ENCODE peak calls at places on chromosomes 5 and 9, in five cellular contexts. C is prostate gland, B is fibroblast of the conjunctiva, L is heart right ventricle, I is DMS153. S is an unnamed sample.

GRCh38 chr9:7452378-7452777 is 347.2 kb downstream of the DMAC1 start:
- DNase-seq in L (no peak), C (no peak), B (peak), I (no peak), S (peak)

GRCh38 chr9:38414040-38414723 is 10.1 kb downstream of the IGFBPL1 start:
- DNase-seq in B (no peak), L (no peak), C (no peak), I (no peak), S (peak)

GRCh38 chr9:17402309-17402708 is 176.6 kb upstream of the SH3GL2 start:
- DNase-seq in L (no peak), C (no peak), B (peak), I (no peak), S (no peak)

GRCh38 chr9:84949969-84950368 is 280.4 kb downstream of the NTRK2 start:
- DNase-seq in C (no peak), B (no peak), L (no peak), I (no peak), S (no peak)

GRCh38 chr5:138937392-138938387 is 62.6 kb upstream of the LRRTM2 start:
- DNase-seq in I (no peak), L (no peak), B (no peak), C (no peak), S (no peak)

GRCh38 chr5:132671000-132671399 is 2.8 kb upstream of the IL4 start:
- DNase-seq in I (no peak), B (no peak), L (no peak), C (no peak), S (no peak)

GRCh38 chr5:145484195-145484594 is 350.9 kb downstream of the PRELID2 start:
- DNase-seq in L (no peak), I (no peak), C (no peak), B (no peak), S (peak)

GRCh38 chr5:38922199-38922598 is 76.4 kb downstream of the OSMR start:
- DNase-seq in I (peak), C (peak), B (peak), L (peak), S (no peak)

GRCh38 chr9:94156549-94157407 is 72.5 kb downstream of the PTPDC1 start:
- DNase-seq in C (peak), I (peak), B (peak), L (peak), S (peak)

GRCh38 chr5:139911425-139912120 is 116.0 kb downstream of the PSD2 start:
- DNase-seq in C (no peak), L (no peak), B (no peak), I (no peak), S (no peak)

GRCh38 chr9:76603448-76603895 is 144.5 kb downstream of the GCNT1 start:
- DNase-seq in B (peak), C (no peak), L (no peak), I (no peak), S (peak)

GRCh38 chr5:92455011-92455410 is 1071.9 kb upstream of the ARRDC3 start:
- DNase-seq in I (no peak), C (no peak), L (no peak), B (no peak), S (no peak)

GRCh38 chr5:135183464-135183863 is 149.4 kb upstream of the PITX1 start:
- DNase-seq in I (no peak), L (no peak), C (no peak), B (no peak), S (no peak)

GRCh38 chr5:97162045-97162444 is 19.6 kb upstream of the LIX1 start:
- DNase-seq in B (peak), C (peak), L (no peak), I (peak), S (peak)

GRCh38 chr5:104186100-104186499 is 623.5 kb upstream of the NUDT12 start:
- DNase-seq in B (no peak), C (no peak), L (no peak), I (no peak), S (no peak)

GRCh38 chr5:109256486-109256885 is 153.3 kb downstream of the PJA2 start:
- DNase-seq in L (no peak), I (no peak), B (no peak), C (no peak), S (no peak)

GRCh38 chr5:17343675-17344074 is 126.2 kb downstream of the BASP1 start:
- DNase-seq in C (peak), B (peak), L (no peak), I (peak), S (peak)

GRCh38 chr5:91556-92263 is at the start of gene PLEKHG4B:
- DNase-seq in I (peak), L (no peak), C (peak), B (no peak), S (no peak)

GRCh38 chr5:109585012-109585599 is 104.6 kb upstream of the MAN2A1 start:
- DNase-seq in I (no peak), C (no peak), B (no peak), L (no peak), S (no peak)

GRCh38 chr9:613771-614347 is 227.6 kb upstream of the DMRT1 start:
- DNase-seq in I (peak), L (peak), C (peak), B (peak), S (peak)

GRCh38 chr5:36944607-36945225 is 68.1 kb downstream of the NIPBL start:
- DNase-seq in B (peak), I (no peak), L (no peak), C (no peak), S (no peak)

GRCh38 chr5:136062563-136063274 is 33.9 kb downstream of the TGFBI start:
- DNase-seq in I (peak), B (no peak), L (no peak), C (no peak), S (no peak)

GRCh38 chr5:133251296-133252132 is 199.7 kb downstream of the HSPA4 start:
- DNase-seq in C (no peak), I (peak), L (no peak), B (no peak), S (no peak)

GRCh38 chr5:138033275-138033808 is 463 bp upstream of the FAM13B start:
- DNase-seq in L (no peak), C (peak), I (peak), B (no peak), S (no peak)

GRCh38 chr9:70602364-70603019 is 188.0 kb upstream of the KLF9 start:
- DNase-seq in B (peak), I (peak), C (peak), L (no peak), S (peak)

GRCh38 chr9:68964102-68964541 is 49.8 kb downstream of the PRKACG start:
- DNase-seq in B (no peak), L (no peak), C (no peak), I (no peak), S (no peak)

GRCh38 chr5:140855772-140856674 is at the start of gene PCDHA10:
- DNase-seq in L (no peak), I (no peak), B (no peak), C (no peak), S (no peak)

GRCh38 chr9:113361304-113362018 is 12.1 kb downstream of the BSPRY start:
- DNase-seq in I (no peak), L (no peak), B (peak), C (no peak), S (no peak)

GRCh38 chr9:79581794-79582193 is 10.0 kb downstream of the TLE4 start:
- DNase-seq in C (no peak), I (no peak), L (no peak), B (peak), S (peak)

GRCh38 chr5:113090336-113091106 is 113.9 kb downstream of the DCP2 start:
- DNase-seq in C (peak), L (no peak), I (no peak), B (no peak), S (no peak)

GRCh38 chr5:126106032-126106431 is 317.2 kb upstream of the GRAMD2B start:
- DNase-seq in I (no peak), B (no peak), C (no peak), L (no peak), S (no peak)

GRCh38 chr5:45060686-45061085 is 251.9 kb downstream of the MRPS30 start:
- DNase-seq in C (no peak), L (no peak), B (no peak), I (no peak), S (no peak)

GRCh38 chr9:137077758-137078693 is 709 bp downstream of the UAP1L1 start:
- DNase-seq in L (peak), I (no peak), C (no peak), B (no peak), S (no peak)

GRCh38 chr5:61304611-61305369 is 27.3 kb upstream of the ZSWIM6 start:
- DNase-seq in C (peak), B (no peak), I (peak), L (no peak), S (peak)

GRCh38 chr5:112854651-112855050 is 6.4 kb upstream of the SRP19 start:
- DNase-seq in B (no peak), C (no peak), I (no peak), L (no peak), S (no peak)

GRCh38 chr5:141319202-141319601 is 1.4 kb downstream of the TAF7 start:
- DNase-seq in C (no peak), B (no peak), I (no peak), L (no peak), S (no peak)

GRCh38 chr9:136050706-136051567 is 44.2 kb downstream of the NACC2 start:
- DNase-seq in C (no peak), I (no peak), B (no peak), L (no peak), S (no peak)

GRCh38 chr5:115873392-115873791 is 31.7 kb downstream of the AP3S1 start:
- DNase-seq in C (no peak), B (no peak), I (peak), L (no peak), S (peak)

GRCh38 chr5:139177809-139178581 is 20.2 kb downstream of the SIL1 start:
- DNase-seq in I (peak), B (no peak), C (peak), L (peak), S (no peak)